ENCODE peak calls at places on chromosomes 12 and 14, in nine cellular contexts. K is ascending aorta, W is WTC11, R is endothelial cell, X is HCT116, N is neural crest cell, A is OCI-LY7, H is MM.1S, Q is heart right ventricle. F is an unnamed sample.

GRCh38 chr12:76250256-76250655 is 98.0 kb downstream of the BBS10 start:
- DNase-seq in K (no peak), W (no peak), R (no peak), X (no peak), N (no peak), A (no peak), H (no peak), Q (no peak), F (no peak)

GRCh38 chr12:59699408-59700144 is 103.7 kb downstream of the SLC16A7 start:
- DNase-seq in K (no peak), W (no peak), R (no peak), X (no peak), N (no peak), A (no peak), H (no peak), Q (no peak), F (no peak)

GRCh38 chr12:111570090-111570961 is 28.8 kb downstream of the ATXN2 start:
- DNase-seq in K (no peak), W (no peak), R (no peak), X (peak; percentile 70), N (no peak), A (no peak), H (no peak), Q (no peak), F (no peak)

GRCh38 chr14:21913759-21914158 is 240.1 kb upstream of the OR4E1 start:
- DNase-seq in K (peak; percentile 73), W (peak; percentile 76), R (peak; percentile 75), X (peak; percentile 71), N (peak; percentile 71), A (peak; percentile 96), H (peak; percentile 82), Q (peak; percentile 46), F (peak; percentile 39)

GRCh38 chr14:100844846-100845245 is 18.9 kb downstream of the MEG3 start:
- DNase-seq in K (no peak), W (no peak), R (no peak), X (no peak), N (no peak), A (no peak), H (no peak), Q (no peak), F (no peak)

GRCh38 chr12:13268606-13269005 is 72.1 kb downstream of the EMP1 start:
- DNase-seq in K (no peak), W (no peak), R (no peak), X (no peak), N (no peak), A (no peak), H (no peak), Q (no peak), F (no peak)

GRCh38 chr12:89389755-89390661 is 37.7 kb upstream of the DUSP6 start:
- DNase-seq in K (no peak), W (no peak), R (no peak), X (no peak), N (no peak), A (no peak), H (no peak), Q (no peak), F (no peak)

GRCh38 chr12:68521321-68521839 is 89.3 kb upstream of the RAP1B start:
- DNase-seq in K (no peak), W (no peak), R (no peak), X (no peak), N (no peak), A (no peak), H (no peak), Q (no peak), F (no peak)

GRCh38 chr14:54444701-54445100 is 3.5 kb upstream of the CNIH1 start:
- DNase-seq in K (no peak), W (no peak), R (no peak), X (no peak), N (no peak), A (no peak), H (no peak), Q (no peak), F (no peak)

GRCh38 chr12:34289431-34290190 is 267.3 kb downstream of the ALG10 start:
- DNase-seq in K (peak; percentile 53), W (no peak), R (no peak), X (no peak), N (no peak), A (no peak), H (no peak), Q (no peak), F (no peak)

GRCh38 chr12:46303039-46303666 is 34.3 kb upstream of the SLC38A1 start:
- DNase-seq in K (no peak), W (peak; percentile 48), R (peak; percentile 36), X (peak; percentile 18), N (no peak), A (peak; percentile 60), H (peak; percentile 36), Q (peak; percentile 21), F (peak; percentile 48)

GRCh38 chr12:124917841-124918621 is 3.6 kb upstream of the UBC start:
- DNase-seq in K (no peak), W (no peak), R (no peak), X (no peak), N (no peak), A (no peak), H (peak; percentile 57), Q (no peak), F (no peak)

DNA sequence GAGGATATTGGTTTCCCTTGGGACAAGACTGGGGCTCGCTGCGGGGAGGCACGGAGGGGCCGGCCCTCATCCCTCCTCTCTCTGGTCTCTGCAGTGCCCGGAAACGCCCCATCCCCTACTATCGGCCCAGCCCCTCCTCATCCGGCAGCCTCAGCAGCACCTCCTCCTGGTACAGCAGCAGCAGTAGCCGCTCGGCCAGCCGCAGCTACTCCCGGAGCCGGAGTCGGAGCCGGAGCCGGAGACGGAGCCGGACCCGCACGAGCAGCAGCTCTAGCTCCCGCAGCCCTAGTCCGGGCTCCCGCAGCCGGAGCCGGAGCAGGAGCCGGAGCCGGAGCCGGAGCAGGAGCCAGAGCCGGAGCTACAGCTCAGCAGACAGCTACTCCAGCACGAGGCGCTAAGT is 22.3 kb upstream of the HSPB8 start:
- DNase-seq in K (peak; percentile 79), W (peak; percentile 86), R (peak; percentile 17), X (no peak), N (no peak), A (no peak), H (no peak), Q (peak; percentile 49), F (no peak)
- TF ChIP-seq CTCF in K (peak; percentile 39), W (peak; percentile 19), R (no peak), X (no peak), N (no peak), A (no peak), H (no peak), Q (peak; percentile 48), F (no peak)

DNA sequence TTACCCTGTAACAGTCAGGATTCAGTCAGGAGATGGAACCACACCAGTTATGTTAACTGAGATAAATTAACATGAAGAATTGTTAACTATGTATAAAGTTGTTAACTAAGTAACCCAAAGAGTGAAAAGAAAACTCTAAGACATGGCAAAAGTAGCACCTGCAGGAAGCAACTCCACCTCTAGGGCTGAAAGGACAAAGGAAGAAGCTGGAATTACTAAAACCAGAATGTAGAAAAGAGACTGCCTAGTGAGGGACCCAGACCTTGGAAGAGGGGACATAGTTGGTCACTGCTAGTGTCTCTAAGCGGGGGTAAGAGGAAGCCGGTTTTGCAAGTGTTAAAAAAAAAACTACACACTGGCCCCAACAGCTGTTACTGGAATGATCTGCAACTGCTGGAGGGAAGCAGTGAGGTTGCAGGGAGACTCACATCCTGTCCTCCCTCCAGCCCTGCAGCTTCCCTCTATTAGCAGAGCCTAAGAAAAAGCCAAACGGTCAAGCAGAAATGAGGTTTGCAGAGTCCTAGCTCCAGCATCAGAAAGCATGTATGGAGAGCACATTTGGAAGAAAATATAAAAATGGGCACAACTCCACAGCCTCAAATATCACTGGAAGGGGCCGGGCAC is 39.7 kb downstream of the GPR135 start:
- DNase-seq in K (no peak), W (no peak), R (no peak), X (no peak), N (no peak), A (no peak), H (no peak), Q (peak; percentile 37), F (no peak)
- TF ChIP-seq CTCF in K (no peak), W (no peak), R (no peak), X (no peak), N (peak; percentile 27), A (no peak), H (no peak), Q (no peak), F (no peak)

GRCh38 chr12:31234955-31235867 is 90.7 kb downstream of the SINHCAF start:
- DNase-seq in K (no peak), W (peak; percentile 61), R (peak; percentile 57), X (peak; percentile 18), N (peak; percentile 50), A (peak; percentile 10), H (no peak), Q (no peak), F (no peak)
- TF ChIP-seq CTCF in K (peak; percentile 52), W (peak; percentile 38), R (peak; percentile 55), X (no peak), N (peak; percentile 71), A (no peak), H (peak; percentile 22), Q (peak; percentile 55), F (no peak)

DNA sequence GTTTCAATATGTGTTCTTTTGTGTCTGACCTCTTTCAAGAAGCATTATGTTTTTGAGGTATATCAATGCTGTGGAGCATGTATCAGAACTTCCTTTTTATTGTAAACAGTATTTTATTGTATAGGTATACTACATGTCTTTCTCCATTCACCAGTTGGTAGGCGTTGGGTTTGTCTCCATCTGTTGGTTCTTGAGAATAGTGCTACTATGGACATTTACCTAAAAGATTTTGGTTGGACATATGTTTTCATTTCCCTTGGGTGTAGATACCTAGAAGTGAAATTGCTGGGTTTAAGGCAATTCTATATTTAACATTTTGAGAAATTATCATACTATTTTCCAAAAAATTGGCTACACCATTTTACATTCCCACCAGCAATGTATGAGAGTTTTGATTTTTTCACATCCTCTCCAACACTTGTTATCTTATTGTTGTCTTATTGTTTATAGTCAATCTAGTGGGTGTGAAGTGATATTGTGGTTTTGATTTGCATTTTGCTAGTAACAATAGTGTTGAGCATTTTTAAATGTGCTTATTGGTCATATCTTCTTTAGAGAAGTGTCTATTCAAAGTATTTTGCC is 409.2 kb downstream of the IPO8 start:
- DNase-seq in K (no peak), W (no peak), R (peak; percentile 11), X (peak; percentile 22), N (no peak), A (peak; percentile 9), H (peak; percentile 46), Q (no peak), F (peak; percentile 10)
- TF ChIP-seq CTCF in K (peak; percentile 50), W (peak; percentile 15), R (peak; percentile 57), X (peak; percentile 34), N (peak; percentile 86), A (peak; percentile 70), H (peak; percentile 66), Q (peak; percentile 48), F (peak; percentile 22)

F was measured in GM20000.